ENCODE peak calls at places on chromosomes 11 and 22, in four cellular contexts. M is HepG2, E is H1, G is GM12878. L is an unnamed sample.
A peak's percentile ranks its signal among the peaks of the same experiment; 100 is the strongest.

GRCh38 chr22:45096256-45096907 is 67.3 kb upstream of the NUP50 start:
- DNase-seq in M (peak; percentile 37), E (no peak), G (no peak), L (peak; percentile 56)

GRCh38 chr11:72821920-72822799 is 7.9 kb downstream of the ATG16L2 start:
- DNase-seq in M (peak; percentile 54), E (peak; percentile 84), G (peak; percentile 21), L (peak; percentile 90)

GRCh38 chr11:130740819-130741218 is 175.5 kb downstream of the SNX19 start:
- DNase-seq in M (no peak), E (no peak), G (no peak), L (no peak)

GRCh38 chr22:27153386-27153785 is 496.0 kb downstream of the MIAT start:
- DNase-seq in M (no peak), E (no peak), G (no peak), L (no peak)

GRCh38 chr22:44809456-44809855 is 57.1 kb downstream of the ARHGAP8 start:
- DNase-seq in M (no peak), E (no peak), G (no peak), L (no peak)

GRCh38 chr22:19874307-19875060 is 19.8 kb upstream of the GNB1L start:
- DNase-seq in M (no peak), E (no peak), G (no peak), L (no peak)

GRCh38 chr11:36177837-36178236 is 111.4 kb downstream of the COMMD9 start:
- DNase-seq in M (no peak), E (no peak), G (no peak), L (no peak)

GRCh38 chr11:12089473-12089872 is 20.9 kb upstream of the MICAL2 start:
- DNase-seq in M (no peak), E (no peak), G (no peak), L (no peak)

GRCh38 chr11:126194121-126194543 is 17.3 kb downstream of the RPUSD4 start:
- DNase-seq in M (peak; percentile 44), E (no peak), G (no peak), L (peak; percentile 56)

GRCh38 chr11:119976805-119977583 is 160.9 kb downstream of the TRIM29 start:
- DNase-seq in M (no peak), E (no peak), G (no peak), L (no peak)

GRCh38 chr11:316891-317291 is 3.1 kb downstream of the IFITM1 start:
- DNase-seq in M (no peak), E (no peak), G (no peak), L (no peak)

GRCh38 chr11:46889689-46890475 is 28.5 kb downstream of the LRP4 start:
- DNase-seq in M (peak; percentile 65), E (peak; percentile 51), G (peak; percentile 32), L (peak; percentile 79)

GRCh38 chr22:28029201-28029948 is 110.3 kb upstream of the PITPNB start:
- DNase-seq in M (no peak), E (no peak), G (no peak), L (no peak)

GRCh38 chr22:41092023-41092817 is at the start of gene EP300:
- DNase-seq in M (peak; percentile 18), E (no peak), G (no peak), L (peak; percentile 72)

GRCh38 chr22:26579331-26579886 is 10.5 kb downstream of the TPST2 start:
- DNase-seq in M (no peak), E (no peak), G (peak; percentile 30), L (no peak)

GRCh38 chr22:22164541-22165272 is 79.9 kb upstream of the VPREB1 start:
- DNase-seq in M (no peak), E (no peak), G (no peak), L (peak; percentile 42)
- H3K4me1 ChIP-seq in M (peaks cover 5% of the 10 kb centered on the region), E (no peaks in the 10 kb centered on the region), G (peaks cover 27% of the 10 kb centered on the region), L (peaks cover 3% of the 10 kb centered on the region)

DNA sequence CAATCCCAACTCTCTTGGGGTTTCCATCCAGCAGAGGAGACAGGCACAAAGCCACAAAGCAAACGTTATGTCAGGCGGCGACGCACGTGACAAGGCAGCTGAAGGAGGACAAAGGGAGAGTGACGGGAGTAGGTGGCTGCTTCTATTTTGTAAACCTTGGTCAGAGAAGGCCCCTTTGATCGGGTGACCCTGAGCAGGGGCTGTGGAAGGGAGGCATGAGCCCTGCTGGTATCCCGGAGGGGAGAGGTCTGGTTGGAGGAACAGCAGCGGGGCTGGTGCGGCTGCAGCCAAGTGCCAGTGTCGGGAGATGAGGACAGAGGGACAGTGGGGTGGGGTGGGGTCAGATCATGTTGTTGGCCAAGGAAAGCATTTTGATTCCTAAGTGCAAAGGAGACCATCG is 17.2 kb upstream of the RFPL3 start:
- DNase-seq in M (peak; percentile 11), E (no peak), G (no peak), L (no peak)
- TF ChIP-seq ATF2 in M (no peak), E (no peak), G (no peak), L (no peak)

GRCh38 chr11:128499613-128500213 is 87.6 kb downstream of the ETS1 start:
- DNase-seq in M (no peak), E (no peak), G (no peak), L (no peak)

GRCh38 chr11:128496249-128496648 is 91.1 kb downstream of the ETS1 start:
- DNase-seq in M (no peak), E (no peak), G (no peak), L (no peak)

GRCh38 chr11:128498846-128499245 is 88.5 kb downstream of the ETS1 start:
- DNase-seq in M (no peak), E (no peak), G (no peak), L (no peak)

GRCh38 chr11:128496684-128497056 is 90.7 kb downstream of the ETS1 start:
- DNase-seq in M (no peak), E (no peak), G (no peak), L (no peak)

DNA sequence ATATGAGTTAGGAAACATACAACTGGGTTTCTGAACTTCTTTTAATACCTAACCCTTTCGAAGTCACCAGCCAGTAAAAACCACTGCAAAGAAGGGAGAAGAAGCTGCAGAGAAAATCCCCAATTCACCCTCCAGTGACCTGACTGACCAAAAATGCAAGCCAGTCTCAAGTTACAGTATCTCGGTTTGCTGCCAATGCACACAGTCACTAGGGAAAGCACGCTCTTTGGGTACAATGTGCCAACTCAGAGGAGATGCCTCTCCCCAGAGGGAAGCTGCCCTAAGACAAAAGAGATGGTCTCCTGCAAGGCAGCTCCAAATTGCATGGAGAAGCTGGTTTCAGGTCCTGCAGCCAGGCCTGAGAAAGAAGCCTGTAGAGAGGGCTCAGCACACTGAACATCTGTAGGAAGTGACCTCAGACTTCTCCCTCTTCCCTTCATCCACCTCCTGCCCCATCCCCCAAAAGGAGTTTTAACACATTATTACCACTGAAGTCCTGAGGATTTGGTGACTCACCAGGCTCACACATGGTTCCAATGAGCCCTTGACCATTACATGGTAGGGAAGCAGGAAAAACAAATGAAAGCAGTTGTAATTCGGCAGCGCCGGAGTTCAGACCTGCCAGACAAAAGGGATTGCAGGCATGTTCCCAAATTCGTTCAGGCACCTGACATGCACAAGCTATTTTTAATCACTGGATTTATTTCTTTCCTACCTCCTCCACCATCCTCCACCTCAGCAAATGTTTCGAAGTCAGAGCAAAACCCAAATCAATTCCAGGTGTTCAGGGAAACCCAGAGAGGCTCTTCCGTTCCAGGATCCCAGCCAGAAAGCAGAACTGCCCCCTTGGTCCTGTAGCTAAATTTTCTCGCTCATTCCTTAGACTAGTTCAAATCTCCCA is 90.1 kb downstream of the ETS1 start:
- DNase-seq in M (no peak), E (no peak), G (peak; percentile 87), L (no peak)
- TF ChIP-seq HDAC2 in M (no peak), E (no peak), G (no peak), L (no peak)

DNA sequence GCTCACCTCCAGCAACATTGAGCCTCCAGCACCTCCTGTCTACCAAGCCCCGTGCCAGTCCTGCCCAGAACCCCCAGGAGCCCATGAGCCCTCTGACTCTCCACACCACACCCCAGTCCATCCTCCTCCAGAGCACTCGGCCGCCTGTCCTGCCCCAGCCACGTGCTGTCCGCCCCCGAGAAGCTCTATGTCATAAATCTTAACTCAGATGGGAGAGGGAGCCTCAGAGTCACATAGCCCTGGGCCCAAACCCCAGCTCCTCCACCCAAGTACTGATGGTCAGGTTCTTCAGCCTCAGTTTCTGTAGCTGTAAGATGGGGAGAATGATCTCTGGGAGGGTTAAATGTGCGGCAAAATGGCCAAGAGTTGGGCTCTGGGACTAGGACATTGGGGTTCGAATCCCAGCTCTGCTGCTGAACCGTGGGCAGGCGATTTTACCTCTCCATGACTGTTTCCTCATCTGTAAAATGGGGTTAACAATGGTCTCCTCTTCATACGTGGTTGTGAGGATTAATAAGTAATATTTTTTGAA is 27.8 kb downstream of the CYTH4 start:
- DNase-seq in M (no peak), E (no peak), G (no peak), L (peak; percentile 30)
- H3K4me1 ChIP-seq in M (peaks cover 21% of the 10 kb centered on the region), E (peaks cover 19% of the 10 kb centered on the region), G (peaks cover 80% of the 10 kb centered on the region), L (peaks cover 50% of the 10 kb centered on the region)

GRCh38 chr11:128547946-128548654 is 39.3 kb downstream of the ETS1 start:
- DNase-seq in M (no peak), E (no peak), G (no peak), L (no peak)

GRCh38 chr11:128550967-128551522 is 36.3 kb downstream of the ETS1 start:
- DNase-seq in M (no peak), E (no peak), G (no peak), L (no peak)

GRCh38 chr11:128549256-128549944 is 38.0 kb downstream of the ETS1 start:
- DNase-seq in M (no peak), E (no peak), G (no peak), L (no peak)

GRCh38 chr11:128550261-128550821 is 37.0 kb downstream of the ETS1 start:
- DNase-seq in M (no peak), E (no peak), G (no peak), L (no peak)

GRCh38 chr11:128548655-128549255 is 38.6 kb downstream of the ETS1 start:
- DNase-seq in M (no peak), E (no peak), G (no peak), L (no peak)
- TF ChIP-seq ATF2 in M (no peak), E (no peak), G (no peak), L (no peak)

DNA sequence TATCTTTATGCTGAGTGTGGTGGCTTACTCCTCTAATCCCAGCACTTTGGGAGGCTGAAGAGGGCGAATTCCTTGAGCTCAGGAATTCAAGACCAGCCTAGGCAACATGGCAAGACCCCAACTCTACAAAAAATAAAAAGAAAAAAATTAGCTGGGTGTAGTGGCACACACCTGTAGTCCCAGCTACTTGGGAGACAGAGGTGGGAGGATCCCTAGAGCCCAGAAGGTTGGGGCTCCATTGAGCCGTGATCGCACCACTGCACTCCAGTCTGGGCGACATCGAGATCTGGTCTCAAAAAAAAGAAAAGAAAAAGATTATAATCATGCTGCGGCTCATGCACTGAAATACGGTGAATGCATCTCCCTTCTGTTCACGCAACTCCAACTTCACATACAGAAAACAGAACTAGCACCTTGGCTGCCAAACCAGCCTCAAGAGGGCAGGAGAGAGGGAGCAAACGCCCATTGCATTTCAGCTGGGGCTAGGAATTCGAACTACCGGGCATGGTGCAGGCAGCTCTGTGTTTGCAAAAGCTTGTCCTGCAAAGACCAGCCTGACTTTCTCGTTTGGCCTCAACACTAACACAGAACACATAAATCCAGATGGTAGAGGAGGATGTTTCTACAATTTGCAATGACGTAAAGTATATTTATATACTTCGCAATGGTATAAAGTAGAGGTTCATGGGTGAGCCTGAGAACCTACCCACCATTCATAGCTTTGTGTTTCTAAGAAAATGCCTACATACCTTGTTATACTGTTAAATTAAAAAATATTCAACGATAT is 6.3 kb upstream of the SYNGR1 start:
- DNase-seq in M (peak; percentile 70), E (peak; percentile 34), G (peak; percentile 36), L (peak; percentile 43)
- TF ChIP-seq HDAC2 in M (no peak), E (no peak), G (no peak), L (no peak)

L was measured in K562.